ENCODE peak calls at places on chromosome 17, in seven cellular contexts. One of them, this sample, is unnamed.

GRCh38 chr17:27657620-27658019 is 26.6 kb downstream of the LGALS9 start:
- DNase-seq in tibial nerve: no peak
- DNase-seq in pulmonary artery endothelial cell: no peak
- DNase-seq in CD8-positive, alpha-beta T cell: no peak
- DNase-seq in MV-4-11: peak; percentile 42
- DNase-seq in C1 segment of cervical spinal cord: no peak
- DNase-seq in T-helper 9 cell: no peak
- DNase-seq in this sample: no peak

GRCh38 chr17:12055889-12056288 is 35.2 kb downstream of the MAP2K4 start:
- DNase-seq in T-helper 9 cell: no peak
- DNase-seq in CD8-positive, alpha-beta T cell: no peak
- DNase-seq in MV-4-11: no peak
- DNase-seq in C1 segment of cervical spinal cord: no peak
- DNase-seq in pulmonary artery endothelial cell: no peak
- DNase-seq in tibial nerve: no peak
- DNase-seq in this sample: no peak

GRCh38 chr17:77832180-77832560 is 126.3 kb upstream of the TNRC6C start:
- DNase-seq in tibial nerve: no peak
- DNase-seq in MV-4-11: no peak
- DNase-seq in CD8-positive, alpha-beta T cell: no peak
- DNase-seq in pulmonary artery endothelial cell: no peak
- DNase-seq in C1 segment of cervical spinal cord: no peak
- DNase-seq in T-helper 9 cell: no peak
- DNase-seq in this sample: no peak

GRCh38 chr17:34703533-34703932 is 124.2 kb downstream of the TMEM132E start:
- DNase-seq in T-helper 9 cell: peak; percentile 11
- DNase-seq in C1 segment of cervical spinal cord: no peak
- DNase-seq in tibial nerve: no peak
- DNase-seq in CD8-positive, alpha-beta T cell: no peak
- DNase-seq in pulmonary artery endothelial cell: no peak
- DNase-seq in MV-4-11: peak; percentile 38
- DNase-seq in this sample: no peak

GRCh38 chr17:78357177-78357586 is 2.7 kb downstream of the SOCS3 start:
- DNase-seq in pulmonary artery endothelial cell: no peak
- DNase-seq in tibial nerve: no peak
- DNase-seq in CD8-positive, alpha-beta T cell: no peak
- DNase-seq in MV-4-11: no peak
- DNase-seq in T-helper 9 cell: no peak
- DNase-seq in C1 segment of cervical spinal cord: peak; percentile 40
- DNase-seq in this sample: no peak

GRCh38 chr17:56653877-56654276 is 60.4 kb downstream of the NOG start:
- DNase-seq in tibial nerve: no peak
- DNase-seq in CD8-positive, alpha-beta T cell: peak; percentile 21
- DNase-seq in pulmonary artery endothelial cell: no peak
- DNase-seq in MV-4-11: peak; percentile 55
- DNase-seq in C1 segment of cervical spinal cord: no peak
- DNase-seq in T-helper 9 cell: peak; percentile 2
- DNase-seq in this sample: peak; percentile 53

GRCh38 chr17:9811086-9811485 is 10.8 kb downstream of the GSG1L2 start:
- DNase-seq in pulmonary artery endothelial cell: no peak
- DNase-seq in MV-4-11: no peak
- DNase-seq in T-helper 9 cell: no peak
- DNase-seq in CD8-positive, alpha-beta T cell: no peak
- DNase-seq in tibial nerve: no peak
- DNase-seq in C1 segment of cervical spinal cord: no peak
- DNase-seq in this sample: no peak

GRCh38 chr17:44915321-44915726 is at the start of gene GFAP:
- DNase-seq in tibial nerve: no peak
- DNase-seq in CD8-positive, alpha-beta T cell: no peak
- DNase-seq in pulmonary artery endothelial cell: no peak
- DNase-seq in MV-4-11: no peak
- DNase-seq in C1 segment of cervical spinal cord: peak; percentile 47
- DNase-seq in T-helper 9 cell: no peak
- DNase-seq in this sample: no peak

GRCh38 chr17:66627985-66628384 is 206.9 kb upstream of the CACNG5 start:
- DNase-seq in C1 segment of cervical spinal cord: no peak
- DNase-seq in pulmonary artery endothelial cell: no peak
- DNase-seq in T-helper 9 cell: no peak
- DNase-seq in CD8-positive, alpha-beta T cell: no peak
- DNase-seq in tibial nerve: no peak
- DNase-seq in MV-4-11: no peak
- DNase-seq in this sample: no peak

GRCh38 chr17:38628441-38628840 is 22.7 kb upstream of the SRCIN1 start:
- DNase-seq in tibial nerve: no peak
- DNase-seq in pulmonary artery endothelial cell: no peak
- DNase-seq in CD8-positive, alpha-beta T cell: no peak
- DNase-seq in C1 segment of cervical spinal cord: no peak
- DNase-seq in MV-4-11: peak; percentile 34
- DNase-seq in T-helper 9 cell: no peak
- DNase-seq in this sample: no peak

GRCh38 chr17:77958716-77959215 is 263 bp downstream of the TNRC6C start:
- DNase-seq in CD8-positive, alpha-beta T cell: peak; percentile 8
- DNase-seq in MV-4-11: no peak
- DNase-seq in pulmonary artery endothelial cell: no peak
- DNase-seq in tibial nerve: no peak
- DNase-seq in T-helper 9 cell: no peak
- DNase-seq in C1 segment of cervical spinal cord: no peak
- DNase-seq in this sample: peak; percentile 25

GRCh38 chr17:12599185-12599920 is 66.3 kb upstream of the MYOCD start:
- DNase-seq in pulmonary artery endothelial cell: no peak
- DNase-seq in CD8-positive, alpha-beta T cell: no peak
- DNase-seq in T-helper 9 cell: no peak
- DNase-seq in tibial nerve: no peak
- DNase-seq in MV-4-11: no peak
- DNase-seq in C1 segment of cervical spinal cord: no peak
- DNase-seq in this sample: no peak

GRCh38 chr17:79707931-79708891 is 22.5 kb upstream of the ENPP7 start:
- DNase-seq in CD8-positive, alpha-beta T cell: peak; percentile 31
- DNase-seq in tibial nerve: no peak
- DNase-seq in C1 segment of cervical spinal cord: peak; percentile 23
- DNase-seq in pulmonary artery endothelial cell: no peak
- DNase-seq in T-helper 9 cell: peak; percentile 46
- DNase-seq in MV-4-11: no peak
- DNase-seq in this sample: peak; percentile 42

GRCh38 chr17:65017375-65017774 is 39.2 kb downstream of the GNA13 start:
- DNase-seq in C1 segment of cervical spinal cord: no peak
- DNase-seq in T-helper 9 cell: no peak
- DNase-seq in MV-4-11: no peak
- DNase-seq in pulmonary artery endothelial cell: no peak
- DNase-seq in CD8-positive, alpha-beta T cell: no peak
- DNase-seq in tibial nerve: no peak
- DNase-seq in this sample: no peak

GRCh38 chr17:77634710-77635109 is 323.8 kb upstream of the TNRC6C start:
- DNase-seq in pulmonary artery endothelial cell: no peak
- DNase-seq in tibial nerve: no peak
- DNase-seq in C1 segment of cervical spinal cord: no peak
- DNase-seq in CD8-positive, alpha-beta T cell: no peak
- DNase-seq in T-helper 9 cell: no peak
- DNase-seq in MV-4-11: no peak
- DNase-seq in this sample: no peak

GRCh38 chr17:60435244-60436170 is 13.2 kb downstream of the CHCT1 start:
- DNase-seq in MV-4-11: peak; percentile 79
- DNase-seq in CD8-positive, alpha-beta T cell: peak; percentile 8
- DNase-seq in C1 segment of cervical spinal cord: peak; percentile 59
- DNase-seq in T-helper 9 cell: peak; percentile 39
- DNase-seq in tibial nerve: peak; percentile 60
- DNase-seq in pulmonary artery endothelial cell: peak; percentile 54
- DNase-seq in this sample: peak; percentile 19

GRCh38 chr17:81387235-81388060 is 7.8 kb upstream of the BAHCC1 start:
- DNase-seq in C1 segment of cervical spinal cord: peak; percentile 66
- DNase-seq in CD8-positive, alpha-beta T cell: no peak
- DNase-seq in pulmonary artery endothelial cell: no peak
- DNase-seq in tibial nerve: no peak
- DNase-seq in T-helper 9 cell: no peak
- DNase-seq in MV-4-11: peak; percentile 41
- DNase-seq in this sample: no peak

GRCh38 chr17:57898487-57899311 is 48.9 kb upstream of the MRPS23 start:
- DNase-seq in pulmonary artery endothelial cell: no peak
- DNase-seq in tibial nerve: no peak
- DNase-seq in T-helper 9 cell: no peak
- DNase-seq in CD8-positive, alpha-beta T cell: no peak
- DNase-seq in MV-4-11: no peak
- DNase-seq in C1 segment of cervical spinal cord: peak; percentile 59
- DNase-seq in this sample: no peak

GRCh38 chr17:67376509-67376891 is 581 bp upstream of the PITPNC1 start:
- DNase-seq in pulmonary artery endothelial cell: no peak
- DNase-seq in MV-4-11: no peak
- DNase-seq in CD8-positive, alpha-beta T cell: no peak
- DNase-seq in T-helper 9 cell: no peak
- DNase-seq in tibial nerve: no peak
- DNase-seq in C1 segment of cervical spinal cord: no peak
- DNase-seq in this sample: no peak

GRCh38 chr17:35161281-35161761 is 13.7 kb downstream of the UNC45B start:
- DNase-seq in C1 segment of cervical spinal cord: no peak
- DNase-seq in T-helper 9 cell: no peak
- DNase-seq in pulmonary artery endothelial cell: no peak
- DNase-seq in MV-4-11: peak; percentile 48
- DNase-seq in CD8-positive, alpha-beta T cell: peak; percentile 13
- DNase-seq in tibial nerve: no peak
- DNase-seq in this sample: no peak